ENCODE peak calls at places on chromosomes 3 and 15, in nine cellular contexts. F is type B pancreatic cell; Q is T-helper 1 cell; A is posterior vena cava; R is T-helper 2 cell treated with Interferon-gamma antibody and Interleukin-4, amounts not matched to agents 5 μg/mL and 100 μg/mL, for 36 hours; U is psoas muscle; X is mesothelial cell of epicardium; I is AG10803; C is uterus. L is an unnamed sample.

GRCh38 chr3:158109804-158110657 is at the start of gene RSRC1:
- DNase-seq in F (peak), Q (peak), A (peak), R (peak), U (peak), X (peak), I (peak), C (peak), L (peak)

GRCh38 chr3:32334675-32335074 is 57.0 kb upstream of the CMTM7 start:
- DNase-seq in F (no peak), Q (peak), A (no peak), R (peak), U (no peak), X (no peak), I (no peak), C (no peak), L (no peak)

GRCh38 chr15:43920815-43921214 is 94.0 kb downstream of the WDR76 start:
- DNase-seq in F (no peak), Q (no peak), A (no peak), R (no peak), U (no peak), X (no peak), I (no peak), C (no peak), L (no peak)

GRCh38 chr3:133292251-133292650 is 107.6 kb upstream of the BFSP2 start:
- DNase-seq in F (no peak), Q (no peak), A (no peak), R (no peak), U (no peak), X (no peak), I (no peak), C (no peak), L (no peak)

GRCh38 chr15:65212097-65212496 is 824 bp upstream of the CILP start:
- DNase-seq in F (no peak), Q (no peak), A (no peak), R (peak), U (no peak), X (no peak), I (no peak), C (no peak), L (no peak)

GRCh38 chr3:188207941-188208750 is 54.2 kb downstream of the LPP start:
- DNase-seq in F (no peak), Q (no peak), A (no peak), R (no peak), U (no peak), X (no peak), I (peak), C (no peak), L (no peak)

GRCh38 chr15:101145362-101145761 is 106.5 kb downstream of the CHSY1 start:
- DNase-seq in F (no peak), Q (no peak), A (no peak), R (no peak), U (no peak), X (no peak), I (no peak), C (no peak), L (no peak)

GRCh38 chr3:6540981-6541380 is 319.9 kb upstream of the GRM7 start:
- DNase-seq in F (no peak), Q (no peak), A (no peak), R (no peak), U (no peak), X (no peak), I (no peak), C (no peak), L (no peak)

GRCh38 chr3:80190051-80190450 is 422.3 kb upstream of the ROBO1 start:
- DNase-seq in F (no peak), Q (no peak), A (no peak), R (no peak), U (no peak), X (no peak), I (peak), C (no peak), L (peak)

GRCh38 chr3:42608586-42608985 is 8.1 kb downstream of the NKTR start:
- DNase-seq in F (no peak), Q (no peak), A (no peak), R (no peak), U (no peak), X (no peak), I (no peak), C (peak), L (no peak)

GRCh38 chr3:111252795-111253194 is 181.2 kb downstream of the NECTIN3 start:
- DNase-seq in F (no peak), Q (no peak), A (no peak), R (no peak), U (no peak), X (no peak), I (peak), C (no peak), L (peak)

GRCh38 chr3:38039899-38040261 is 872 bp downstream of the DLEC1 start:
- DNase-seq in F (no peak), Q (peak), A (peak), R (peak), U (peak), X (no peak), I (peak), C (peak), L (peak)

GRCh38 chr3:129312021-129312639 is 33.5 kb downstream of the HMCES start:
- DNase-seq in F (no peak), Q (no peak), A (no peak), R (no peak), U (peak), X (no peak), I (no peak), C (no peak), L (no peak)